ENCODE peak calls at places on chromosomes 12 and 14, in seven cellular contexts. Y, Z, A, I, H, F and M are unnamed samples.

GRCh38 chr12:43655586-43655985 is 103.0 kb downstream of the PUS7L start:
- DNase-seq in Y (peak; percentile 28), Z (no peak), A (no peak), I (no peak), H (no peak), F (peak; percentile 64), M (peak; percentile 14)

GRCh38 chr14:55689971-55690871 is 110.2 kb downstream of the KTN1 start:
- DNase-seq in Y (no peak), Z (no peak), A (no peak), I (no peak), H (no peak), F (no peak), M (no peak)

GRCh38 chr12:131793623-131794022 is 34.6 kb upstream of the MMP17 start:
- DNase-seq in Y (no peak), Z (no peak), A (no peak), I (no peak), H (no peak), F (peak; percentile 22), M (no peak)

GRCh38 chr14:100589071-100589759 is 2.0 kb upstream of the BEGAIN start:
- DNase-seq in Y (no peak), Z (no peak), A (no peak), I (peak; percentile 76), H (no peak), F (no peak), M (no peak)

GRCh38 chr12:48788852-48789775 is at the start of gene ADCY6:
- DNase-seq in Y (peak; percentile 66), Z (peak; percentile 28), A (peak; percentile 39), I (no peak), H (no peak), F (peak; percentile 79), M (peak; percentile 38)

GRCh38 chr14:74712499-74713394 is at the start of the genes AREL1 and FCF1:
- DNase-seq in Y (peak; percentile 91), Z (no peak), A (no peak), I (no peak), H (peak; percentile 68), F (peak; percentile 87), M (peak; percentile 88)

GRCh38 chr12:94589591-94590001 is 60.8 kb downstream of the TMCC3 start:
- DNase-seq in Y (no peak), Z (no peak), A (no peak), I (no peak), H (no peak), F (no peak), M (no peak)

GRCh38 chr12:77253321-77253720 is 188.0 kb upstream of the E2F7 start:
- DNase-seq in Y (no peak), Z (no peak), A (no peak), I (no peak), H (no peak), F (no peak), M (no peak)

GRCh38 chr12:110247340-110248095 is 33.5 kb upstream of the ATP2A2 start:
- DNase-seq in Y (peak; percentile 29), Z (no peak), A (no peak), I (no peak), H (no peak), F (no peak), M (no peak)

GRCh38 chr12:80469681-80470080 is 25.6 kb downstream of the PTPRQ start:
- DNase-seq in Y (no peak), Z (no peak), A (no peak), I (no peak), H (no peak), F (no peak), M (no peak)

GRCh38 chr12:121214855-121215745 is 5.2 kb downstream of the P2RX4 start:
- DNase-seq in Y (peak; percentile 77), Z (peak; percentile 69), A (no peak), I (no peak), H (no peak), F (peak; percentile 76), M (peak; percentile 82)

GRCh38 chr12:108856428-108857157 is 790 bp downstream of the SSH1 start:
- DNase-seq in Y (peak; percentile 73), Z (peak; percentile 49), A (no peak), I (no peak), H (peak; percentile 54), F (peak; percentile 69), M (peak; percentile 59)

GRCh38 chr14:100307215-100308111 is 1.2 kb upstream of the SLC25A29 start:
- DNase-seq in Y (no peak), Z (no peak), A (no peak), I (no peak), H (no peak), F (no peak), M (no peak)

GRCh38 chr12:510071-510825 is 50.5 kb downstream of the B4GALNT3 start:
- DNase-seq in Y (peak; percentile 93), Z (no peak), A (no peak), I (no peak), H (no peak), F (no peak), M (peak; percentile 40)

GRCh38 chr14:52551696-52552062 is 626 bp downstream of the TXNDC16 start:
- DNase-seq in Y (peak; percentile 67), Z (no peak), A (peak; percentile 30), I (peak; percentile 55), H (no peak), F (peak; percentile 52), M (no peak)

GRCh38 chr14:22339277-22339676 is 249.7 kb downstream of the DAD1 start:
- DNase-seq in Y (no peak), Z (no peak), A (no peak), I (no peak), H (no peak), F (peak; percentile 96), M (peak; percentile 49)

GRCh38 chr12:20404576-20405346 is 36.4 kb downstream of the PDE3A start:
- DNase-seq in Y (peak; percentile 6), Z (no peak), A (no peak), I (no peak), H (no peak), F (peak; percentile 22), M (peak; percentile 15)

GRCh38 chr12:39872425-39872824 is 233.5 kb downstream of the SLC2A13 start:
- DNase-seq in Y (no peak), Z (no peak), A (no peak), I (no peak), H (no peak), F (no peak), M (no peak)

GRCh38 chr14:37594916-37595808 is at the start of the genes FOXA1 and TTC6:
- DNase-seq in Y (peak; percentile 71), Z (no peak), A (peak; percentile 100), I (peak; percentile 19), H (no peak), F (no peak), M (peak; percentile 40)

GRCh38 chr12:101727098-101727497 is 12.2 kb downstream of the SYCP3 start:
- DNase-seq in Y (no peak), Z (no peak), A (no peak), I (no peak), H (no peak), F (no peak), M (no peak)

GRCh38 chr12:124109760-124110159 is 136.7 kb downstream of the ZNF664 start:
- DNase-seq in Y (peak; percentile 28), Z (no peak), A (peak; percentile 33), I (no peak), H (no peak), F (no peak), M (peak; percentile 64)